ENCODE peak calls at places on chromosomes 13 and 19, in four cellular contexts. R is IMR-90, P is mesendoderm, F is H1. W is an unnamed sample.
A peak's percentile ranks its signal among the peaks of the same experiment; 100 is the strongest.

GRCh38 chr19:31294189-31294588 is 55.0 kb downstream of the TSHZ3 start:
- DNase-seq in R (no peak), P (no peak), F (no peak), W (no peak)

GRCh38 chr19:14061751-14062557 is at the start of gene PALM3:
- DNase-seq in R (no peak), P (no peak), F (no peak), W (no peak)

GRCh38 chr13:22793598-22794134 is 387.1 kb upstream of the SGCG start:
- DNase-seq in R (no peak), P (peak; percentile 50), F (no peak), W (no peak)

GRCh38 chr19:12720851-12721655 is 2.7 kb downstream of the TNPO2 start:
- DNase-seq in R (no peak), P (no peak), F (no peak), W (no peak)

GRCh38 chr13:41058229-41059070 is 2.9 kb upstream of the WBP4 start:
- DNase-seq in R (peak; percentile 4), P (peak; percentile 26), F (no peak), W (no peak)

GRCh38 chr13:36907801-36908200 is 12.2 kb downstream of the SMAD9 start:
- DNase-seq in R (no peak), P (no peak), F (no peak), W (no peak)

GRCh38 chr19:38470788-38471480 is 37.4 kb downstream of the RYR1 start:
- DNase-seq in R (no peak), P (peak; percentile 85), F (no peak), W (no peak)

GRCh38 chr19:36213793-36214387 is 575 bp downstream of the ZNF565 start:
- DNase-seq in R (peak; percentile 45), P (no peak), F (no peak), W (no peak)

GRCh38 chr13:22939157-22939556 is 241.6 kb upstream of the SGCG start:
- DNase-seq in R (no peak), P (no peak), F (no peak), W (no peak)

GRCh38 chr13:102798653-102799543 is at the start of the genes BIVM and POGLUT2:
- DNase-seq in R (peak; percentile 91), P (peak; percentile 97), F (peak; percentile 85), W (peak; percentile 96)

GRCh38 chr19:54390942-54391577 is 24.2 kb upstream of the TTYH1 start:
- DNase-seq in R (peak; percentile 60), P (peak; percentile 80), F (no peak), W (peak; percentile 82)

GRCh38 chr13:104565888-104566287 is 1499.7 kb upstream of the SLC10A2 start:
- DNase-seq in R (no peak), P (no peak), F (no peak), W (no peak)

GRCh38 chr13:104571890-104572229 is 1505.6 kb upstream of the SLC10A2 start:
- DNase-seq in R (no peak), P (no peak), F (no peak), W (no peak)

GRCh38 chr13:104571161-104571889 is 1505.1 kb upstream of the SLC10A2 start:
- DNase-seq in R (peak; percentile 82), P (peak; percentile 90), F (peak; percentile 46), W (peak; percentile 75)

GRCh38 chr13:104567114-104567513 is 1500.9 kb upstream of the SLC10A2 start:
- DNase-seq in R (no peak), P (peak; percentile 47), F (no peak), W (no peak)
- H4K5ac ChIP-seq in R (no peak overlapping the region), P (no peak overlapping the region), F (no peak overlapping the region), W (no peak overlapping the region)

DNA sequence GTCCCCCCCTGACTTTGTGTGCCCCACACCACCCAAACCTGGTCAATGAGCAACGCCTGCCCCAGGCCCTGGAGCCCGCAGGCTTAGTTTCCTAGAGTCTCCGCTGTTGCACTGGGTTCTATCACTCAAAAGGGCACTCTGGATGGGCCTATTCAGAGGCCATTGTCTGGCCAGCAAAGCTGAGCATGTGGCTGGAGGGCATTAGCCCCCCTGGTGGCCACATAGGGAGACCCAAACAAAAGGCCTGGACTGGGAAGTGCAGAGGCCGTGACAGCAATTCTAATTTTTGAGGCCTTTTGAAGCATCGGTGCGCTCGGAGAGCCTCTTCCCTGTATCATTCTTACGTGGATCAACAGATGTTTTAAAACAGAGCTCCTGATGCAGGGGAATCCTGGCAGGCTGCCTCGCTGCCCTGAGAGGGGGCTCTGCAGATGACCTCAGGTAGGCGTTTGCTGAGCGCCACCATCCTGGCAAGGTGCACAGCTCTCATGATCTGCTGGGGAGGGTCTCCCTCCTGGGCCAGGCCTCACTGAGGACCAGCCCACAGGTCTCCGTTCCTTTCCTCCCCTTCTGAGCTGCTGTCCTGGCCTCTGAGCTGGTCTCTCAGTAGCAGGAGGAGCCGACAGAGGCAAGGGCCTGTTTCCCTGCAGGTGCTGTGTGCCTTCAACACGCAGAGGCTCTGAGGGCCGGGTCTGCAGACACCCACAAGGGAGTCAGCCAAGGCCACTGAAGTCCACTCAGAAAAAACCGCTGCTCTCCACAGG is 190.5 kb downstream of the URI1 start:
- DNase-seq in R (no peak), P (peak; percentile 37), F (no peak), W (no peak)
- H2BK15ac ChIP-seq in R (no peak overlapping the region), P (no peak overlapping the region), F (peak overlapping the region; percentile 81), W (no peak overlapping the region)

GRCh38 chr19:41927810-41928192 is 448 bp downstream of the ERFL start:
- DNase-seq in R (no peak), P (no peak), F (no peak), W (no peak)

GRCh38 chr19:41930322-41930722 is 2.1 kb upstream of the ERFL start:
- DNase-seq in R (no peak), P (no peak), F (no peak), W (no peak)

GRCh38 chr19:41929536-41930071 is 1.4 kb upstream of the ERFL start:
- DNase-seq in R (no peak), P (no peak), F (no peak), W (no peak)

GRCh38 chr19:41928221-41928683 is at the start of gene ERFL:
- DNase-seq in R (no peak), P (no peak), F (no peak), W (no peak)

GRCh38 chr19:41928754-41929535 is 696 bp upstream of the ERFL start:
- DNase-seq in R (no peak), P (no peak), F (no peak), W (no peak)
- H3K27ac ChIP-seq in R (no peak overlapping the region), P (no peak overlapping the region), F (no peak overlapping the region), W (no peak overlapping the region)

GRCh38 chr13:77139311-77139710 is 112.4 kb upstream of the FBXL3 start:
- DNase-seq in R (peak; percentile 55), P (no peak), F (no peak), W (no peak)
- H4K5ac ChIP-seq in R (no peak overlapping the region), P (no peak overlapping the region), F (no peak overlapping the region), W (no peak overlapping the region)

GRCh38 chr19:46728693-46729339 is 11.9 kb upstream of the PRKD2 start:
- DNase-seq in R (peak; percentile 44), P (peak; percentile 71), F (no peak), W (peak; percentile 77)

GRCh38 chr19:46727036-46727501 is 10.2 kb upstream of the PRKD2 start:
- DNase-seq in R (no peak), P (no peak), F (no peak), W (no peak)

GRCh38 chr19:46728208-46728607 is 11.3 kb upstream of the PRKD2 start:
- DNase-seq in R (no peak), P (no peak), F (no peak), W (no peak)

GRCh38 chr19:46726551-46726950 is 9.6 kb upstream of the PRKD2 start:
- DNase-seq in R (no peak), P (no peak), F (no peak), W (no peak)

GRCh38 chr19:46727757-46728156 is 10.8 kb upstream of the PRKD2 start:
- DNase-seq in R (no peak), P (no peak), F (no peak), W (no peak)
- H2BK15ac ChIP-seq in R (no peak overlapping the region), P (no peak overlapping the region), F (no peak overlapping the region), W (no peak overlapping the region)

DNA sequence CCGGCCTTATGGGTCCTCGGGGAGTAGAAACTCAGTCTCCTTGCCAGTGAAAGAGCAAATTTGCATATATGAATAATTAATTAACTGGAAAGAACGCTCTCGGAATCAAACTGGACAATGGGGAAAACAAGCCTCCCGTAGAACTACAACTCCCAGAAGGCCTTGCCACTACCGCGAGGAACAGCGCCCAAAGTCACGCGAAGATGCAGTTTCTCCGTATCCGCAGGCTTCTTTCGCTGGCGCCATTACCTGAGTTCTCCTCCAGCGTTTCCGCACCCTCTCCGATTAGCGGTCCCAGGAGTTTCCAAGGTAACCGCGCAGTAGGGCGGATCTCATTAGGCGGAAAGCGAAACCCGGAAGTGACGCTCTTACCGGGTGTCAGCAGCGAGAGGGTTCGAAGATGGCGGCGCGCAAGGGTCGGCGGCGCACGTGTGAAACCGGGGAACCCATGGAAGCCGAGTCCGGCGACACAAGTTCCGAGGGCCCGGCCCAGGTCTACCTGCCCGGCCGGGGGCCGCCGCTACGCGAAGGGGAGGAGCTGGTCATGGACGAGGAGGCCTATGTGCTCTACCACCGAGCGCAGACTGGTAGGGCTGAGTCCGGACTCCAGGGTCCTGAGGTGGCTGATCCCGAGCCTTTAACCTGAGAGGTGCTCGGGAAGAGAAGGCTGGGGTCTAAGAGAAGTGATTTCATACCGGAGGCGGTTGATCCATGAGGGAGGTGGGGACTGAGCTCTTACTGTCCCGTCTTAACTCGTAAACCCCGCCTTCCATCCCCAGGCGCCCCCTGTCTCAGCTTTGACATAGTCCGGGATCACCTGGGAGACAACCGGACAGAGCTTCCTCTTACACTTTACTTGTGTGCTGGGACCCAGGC is at the start of gene GRWD1:
- DNase-seq in R (peak; percentile 94), P (peak; percentile 99), F (peak; percentile 90), W (peak; percentile 95)
- H3K27ac ChIP-seq in R (peak within 1 kb of the TSS; percentile 77), P (peak within 1 kb of the TSS; percentile 7), F (peak within 1 kb of the TSS; percentile 62), W (peak within 1 kb of the TSS; percentile 22)

DNA sequence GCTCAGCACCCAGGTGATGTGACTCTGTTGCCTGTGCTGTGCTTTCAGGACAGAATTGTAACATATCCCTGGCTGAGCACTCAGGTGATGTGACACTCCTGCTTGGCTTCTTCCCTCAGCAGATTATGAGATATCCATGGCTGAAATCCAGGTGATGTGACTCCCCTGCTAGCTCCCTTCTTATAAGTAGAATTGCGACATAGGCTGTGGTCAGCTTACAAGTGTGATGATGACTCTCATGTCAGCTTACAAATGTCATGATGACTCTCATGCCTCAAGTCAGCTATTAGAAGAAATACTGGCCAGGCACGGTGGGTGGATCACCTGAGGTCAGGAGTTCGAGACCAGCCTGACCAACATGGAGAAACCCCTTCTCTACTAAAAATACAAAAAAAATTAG is 14.2 kb upstream of the ZNF429 start:
- DNase-seq in R (peak; percentile 3), P (no peak), F (no peak), W (no peak)
- H4K5ac ChIP-seq in R (no peak overlapping the region), P (no peak overlapping the region), F (no peak overlapping the region), W (no peak overlapping the region)

W was measured in H9.